ENCODE peak calls at places on chromosomes 7 and 10, in five cellular contexts. J, R, N, P and I are unnamed samples.

GRCh38 chr10:83605783-83606182 is 533.5 kb upstream of the GHITM start:
- DNase-seq in R (no peak), P (no peak), J (no peak), N (no peak), I (no peak)

GRCh38 chr7:94223375-94224084 is 171.2 kb upstream of the COL1A2 start:
- DNase-seq in J (no peak), R (no peak), N (peak), P (no peak), I (no peak)

GRCh38 chr7:128827971-128828711 is 2.1 kb upstream of the FLNC start:
- DNase-seq in R (no peak), P (no peak), N (peak), J (no peak), I (no peak)

GRCh38 chr7:148858489-148858888 is 25.6 kb downstream of the EZH2 start:
- DNase-seq in J (no peak), P (no peak), R (no peak), N (no peak), I (no peak)

GRCh38 chr7:73342645-73343044 is 14.7 kb downstream of the FKBP6 start:
- DNase-seq in R (no peak), N (peak), P (no peak), J (no peak), I (no peak)

GRCh38 chr7:87345166-87345927 is at the start of gene CROT:
- DNase-seq in R (peak), N (peak), P (peak), J (peak), I (peak)

GRCh38 chr10:130862122-130862521 is 449.4 kb downstream of the TCERG1L start:
- DNase-seq in J (no peak), P (no peak), N (no peak), R (no peak), I (no peak)

GRCh38 chr7:65269150-65269856 is 104.4 kb upstream of the ZNF92 start:
- DNase-seq in N (peak), P (no peak), J (no peak), R (no peak), I (no peak)

GRCh38 chr10:4748726-4749443 is 77.1 kb upstream of the AKR1E2 start:
- DNase-seq in R (no peak), J (no peak), P (no peak), N (no peak), I (no peak)

GRCh38 chr10:78255214-78255613 is 221.6 kb downstream of the RPS24 start:
- DNase-seq in P (no peak), N (no peak), R (no peak), J (no peak), I (no peak)

GRCh38 chr7:54995631-54996340 is 23.0 kb upstream of the EGFR start:
- DNase-seq in R (no peak), P (no peak), J (no peak), N (peak), I (peak)

GRCh38 chr7:44976746-44977196 is 2.0 kb downstream of the MYO1G start:
- DNase-seq in R (no peak), N (no peak), J (no peak), P (no peak), I (no peak)

GRCh38 chr7:55593172-55593514 is 20.8 kb upstream of the VOPP1 start:
- DNase-seq in N (no peak), P (no peak), R (no peak), J (no peak), I (no peak)

GRCh38 chr10:86449926-86450558 is 71.5 kb downstream of the WAPL start:
- DNase-seq in N (no peak), R (no peak), P (no peak), J (no peak), I (no peak)

GRCh38 chr10:24869354-24870016 is 82.9 kb downstream of the PRTFDC1 start:
- DNase-seq in P (no peak), R (no peak), J (no peak), N (no peak), I (no peak)

GRCh38 chr7:31825576-31825975 is 138.6 kb downstream of the PPP1R17 start:
- DNase-seq in R (no peak), J (no peak), P (no peak), N (no peak), I (no peak)

GRCh38 chr10:105094048-105094447 is 453.0 kb downstream of the SORCS3 start:
- DNase-seq in P (no peak), N (no peak), J (no peak), R (no peak), I (no peak)

GRCh38 chr7:107463139-107464078 is 6.4 kb upstream of the GPR22 start:
- DNase-seq in P (peak), N (peak), J (no peak), R (no peak), I (no peak)

GRCh38 chr7:13489386-13489785 is 500.1 kb downstream of the ETV1 start:
- DNase-seq in J (no peak), R (no peak), N (no peak), P (no peak), I (no peak)

GRCh38 chr7:46145412-46145811 is 224.3 kb upstream of the IGFBP3 start:
- DNase-seq in J (no peak), N (peak), R (no peak), P (no peak), I (peak)

GRCh38 chr7:127844707-127845331 is 186.4 kb downstream of the LRRC4 start:
- DNase-seq in P (no peak), R (no peak), J (no peak), N (peak), I (no peak)

GRCh38 chr7:55130554-55131198 is 111.9 kb downstream of the EGFR start:
- DNase-seq in J (no peak), R (no peak), N (peak), P (no peak), I (no peak)

GRCh38 chr10:46232666-46233065 is 54.1 kb upstream of the ANTXRL start:
- DNase-seq in J (no peak), P (no peak), R (no peak), N (no peak), I (no peak)

GRCh38 chr7:25361863-25362262 is 133.6 kb upstream of the NPVF start:
- DNase-seq in J (no peak), N (no peak), R (no peak), P (no peak), I (no peak)

GRCh38 chr10:117360994-117361667 is 14.1 kb downstream of the PDZD8 start:
- DNase-seq in P (no peak), R (no peak), N (peak), J (no peak), I (no peak)

GRCh38 chr7:116231543-116232401 is 21.4 kb downstream of the TES start:
- DNase-seq in N (no peak), J (no peak), P (no peak), R (no peak), I (no peak)

GRCh38 chr7:95027181-95027872 is 119.9 kb downstream of the PPP1R9A start:
- DNase-seq in N (no peak), J (no peak), R (no peak), P (no peak), I (no peak)

GRCh38 chr10:5364916-5365434 is at the start of gene UCN3:
- DNase-seq in R (no peak), J (no peak), P (no peak), N (no peak), I (no peak)

GRCh38 chr7:22447008-22447407 is 53.0 kb downstream of the STEAP1B start:
- DNase-seq in N (no peak), J (no peak), R (no peak), P (no peak), I (no peak)
- H3K4me3 ChIP-seq in N (no peak), J (no peak), R (no peak), P (no peak), I (no peak)

GRCh38 chr7:66518151-66518691 is 110.5 kb upstream of the KCTD7 start:
- DNase-seq in J (no peak), N (no peak), P (no peak), R (no peak), I (no peak)

GRCh38 chr7:66521675-66522074 is 107.0 kb upstream of the KCTD7 start:
- DNase-seq in J (no peak), R (no peak), P (no peak), N (no peak), I (no peak)

GRCh38 chr7:66524738-66525137 is 103.9 kb upstream of the KCTD7 start:
- DNase-seq in N (no peak), J (no peak), R (no peak), P (no peak), I (no peak)

GRCh38 chr7:66523409-66523808 is 105.3 kb upstream of the KCTD7 start:
- DNase-seq in R (no peak), J (no peak), P (no peak), N (no peak), I (no peak)

DNA sequence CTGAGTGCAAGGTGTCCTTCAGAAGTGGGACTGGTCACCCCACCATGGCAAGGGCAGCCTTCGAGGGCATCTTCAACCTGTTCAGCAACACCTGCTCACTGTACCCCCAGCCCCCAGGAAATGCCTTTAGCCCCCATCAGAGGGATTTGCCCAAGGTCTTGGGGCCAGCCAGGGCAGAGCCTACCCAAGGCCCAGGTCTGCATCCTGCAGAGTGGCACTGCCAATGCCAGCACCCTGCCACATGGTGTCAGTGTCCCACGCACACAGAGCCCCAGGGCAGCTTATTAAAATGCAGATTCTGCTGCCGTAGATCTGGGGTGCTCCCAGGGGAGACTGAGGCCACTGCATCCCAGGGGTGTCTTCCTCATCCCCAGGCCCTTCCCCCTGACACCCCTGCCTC is 106.2 kb upstream of the KCTD7 start:
- DNase-seq in P (no peak), J (no peak), N (no peak), R (no peak), I (no peak)
- TF ChIP-seq CTCF in P (peak), J (no peak), N (peak), R (no peak), I (peak)

DNA sequence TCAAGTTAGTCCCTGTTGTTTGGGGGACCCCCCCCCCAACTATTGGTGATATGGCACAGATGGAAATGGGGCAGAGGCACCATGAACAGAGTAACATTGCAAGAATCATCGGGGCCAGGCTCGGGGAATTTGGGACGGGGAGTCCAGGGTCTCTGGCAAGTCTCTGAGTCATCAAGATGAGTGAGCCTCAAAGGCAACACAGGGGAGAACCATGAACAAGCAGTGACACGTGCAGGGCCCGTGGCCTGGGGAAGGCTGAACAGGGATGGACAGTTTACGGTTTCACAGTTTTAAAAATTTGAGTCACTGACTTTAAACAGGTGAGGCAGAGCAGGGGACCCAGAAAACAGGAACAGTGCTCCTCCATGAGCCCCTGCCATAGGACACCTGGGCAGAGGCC is 24.1 kb downstream of the CHST15 start:
- DNase-seq in N (no peak), P (no peak), J (no peak), R (no peak), I (no peak)
- H3K4me3 ChIP-seq in N (no peak), P (no peak), J (no peak), R (no peak), I (no peak)

DNA sequence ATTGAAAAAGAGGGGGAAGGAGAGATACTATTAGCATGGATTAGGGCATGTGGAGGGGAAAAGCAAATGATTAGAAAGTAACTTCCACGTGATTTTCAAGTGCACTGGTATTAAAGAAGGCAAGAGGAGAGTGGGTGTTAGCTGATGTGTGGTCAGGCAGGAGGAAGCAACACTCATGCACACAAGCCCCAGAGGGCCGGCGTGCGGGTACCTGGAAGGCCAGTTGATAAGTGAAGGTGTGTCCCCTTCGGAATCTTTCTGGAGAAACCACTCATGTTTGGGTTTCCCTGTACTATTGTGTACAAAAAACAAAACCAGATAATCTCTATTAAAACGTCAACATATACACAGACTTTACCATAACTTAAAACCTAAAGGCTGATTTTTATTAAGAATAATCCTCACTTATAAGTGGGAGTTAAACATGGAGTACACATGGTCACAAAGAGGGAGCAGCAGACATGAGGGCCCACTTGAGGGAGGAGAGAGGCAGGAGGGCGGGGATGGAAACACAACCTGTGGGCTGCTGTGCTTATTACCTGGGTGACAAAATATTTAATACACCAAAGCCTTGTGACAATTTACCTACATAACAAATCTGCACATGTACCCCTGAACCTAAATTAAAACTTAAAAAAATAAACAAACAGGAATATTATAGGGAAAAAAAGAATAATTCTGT is 98.9 kb downstream of the SVIL start:
- DNase-seq in P (no peak), J (no peak), N (no peak), R (no peak), I (no peak)
- TF ChIP-seq CTCF in P (no peak), J (no peak), N (no peak), R (no peak), I (no peak)

GRCh38 chr10:27504897-27505457 is 873 bp downstream of the RAB18 start:
- DNase-seq in P (no peak), R (no peak), J (no peak), N (peak), I (no peak)

GRCh38 chr10:27500886-27501285 is 3.2 kb upstream of the RAB18 start:
- DNase-seq in N (no peak), P (no peak), J (no peak), R (no peak), I (no peak)

GRCh38 chr10:27506280-27506679 is 2.2 kb downstream of the RAB18 start:
- DNase-seq in N (peak), R (no peak), P (no peak), J (no peak), I (no peak)

GRCh38 chr10:27504007-27504890 is at the start of gene RAB18:
- DNase-seq in R (peak), P (peak), J (peak), N (peak), I (peak)

DNA sequence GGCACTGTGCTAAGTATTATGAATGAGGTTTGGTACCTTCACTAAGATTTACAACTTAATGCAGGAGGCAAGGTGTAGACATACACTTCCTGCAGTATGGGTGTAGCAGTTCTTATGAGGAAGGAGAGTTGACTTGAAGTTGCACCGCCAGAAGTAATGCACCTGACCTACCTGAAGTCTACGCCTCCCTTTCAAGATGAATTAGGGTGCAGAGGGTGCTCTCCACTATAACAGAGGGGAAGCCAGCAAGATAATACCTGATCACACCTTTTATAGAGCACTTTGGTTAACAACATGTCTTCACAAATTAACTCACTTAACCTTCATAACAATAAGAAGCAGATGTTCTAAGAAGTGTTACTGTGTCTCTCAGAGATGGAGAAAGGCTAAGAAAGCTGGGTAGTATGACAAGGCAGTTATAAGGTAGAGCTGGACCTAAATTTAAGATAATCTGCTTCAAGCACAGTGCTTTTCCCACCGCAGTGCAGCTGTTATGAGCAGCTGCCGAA is 552 bp upstream of the RAB18 start:
- DNase-seq in R (no peak), P (no peak), J (no peak), N (no peak), I (no peak)
- H3K4me3 ChIP-seq in R (peak), P (peak), J (peak), N (peak), I (peak)

DNA sequence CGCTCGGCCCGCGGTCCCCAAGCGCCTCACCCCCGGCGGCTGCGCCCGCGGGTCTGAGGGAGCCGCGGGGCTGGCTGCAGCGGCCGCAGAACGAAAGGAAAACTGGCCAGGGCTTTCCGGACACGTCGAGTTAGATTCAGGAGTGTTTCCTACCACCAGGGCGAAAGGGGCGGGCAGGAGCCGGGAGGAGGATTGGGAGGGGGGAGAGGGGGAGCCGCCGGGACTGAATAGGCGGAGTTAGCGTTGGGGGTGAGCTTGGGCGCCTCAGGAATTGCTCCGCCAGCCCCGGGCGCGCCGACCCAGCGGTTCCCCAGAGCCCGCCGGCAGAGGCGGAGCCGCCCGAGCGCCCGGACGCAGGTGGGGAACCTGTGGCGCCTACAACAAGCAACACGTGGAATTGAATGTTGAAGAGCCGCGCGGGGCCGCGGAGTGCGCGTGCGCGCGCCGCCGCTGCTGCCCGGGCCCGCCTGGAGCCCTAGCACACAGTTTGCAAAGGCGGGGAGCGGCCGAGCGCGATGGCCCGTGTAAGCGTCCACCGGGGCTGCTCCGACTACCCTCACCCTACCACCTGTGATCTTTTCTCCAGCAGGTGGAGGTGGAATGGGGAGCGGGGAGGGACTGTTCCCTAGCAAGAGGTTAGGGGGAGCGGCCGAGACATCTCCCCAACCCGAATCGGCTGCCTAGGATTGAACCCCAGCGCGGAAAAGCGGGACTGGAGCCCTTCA is at the start of gene CADPS2:
- DNase-seq in R (peak), N (peak), P (peak), J (no peak), I (no peak)
- TF ChIP-seq CTCF in R (peak), N (peak), P (no peak), J (peak), I (peak)